ENCODE peak calls at places on chromosomes 6 and 20, in seven cellular contexts. One of them, this sample, is unnamed.

GRCh38 chr20:24164360-24164759 is 175.8 kb upstream of the GGTLC1 start:
- DNase-seq in GOT3: no peak
- DNase-seq in GM23338: peak; percentile 67
- DNase-seq in NCI-H2081: no peak
- DNase-seq in NCI-H345: no peak
- DNase-seq in ELR: peak; percentile 11
- DNase-seq in activated gamma-delta T cell treated with Interleukin-2 at 50 U/mL for 16 hours: peak; percentile 40
- DNase-seq in this sample: no peak

GRCh38 chr6:44146685-44147084 is 11.9 kb upstream of the CAPN11 start:
- DNase-seq in activated gamma-delta T cell treated with Interleukin-2 at 50 U/mL for 16 hours: no peak
- DNase-seq in ELR: no peak
- DNase-seq in GOT3: no peak
- DNase-seq in NCI-H345: no peak
- DNase-seq in NCI-H2081: no peak
- DNase-seq in GM23338: no peak
- DNase-seq in this sample: no peak

GRCh38 chr20:58139849-58140786 is 88.3 kb downstream of the ANKRD60 start:
- DNase-seq in ELR: no peak
- DNase-seq in GM23338: no peak
- DNase-seq in GOT3: no peak
- DNase-seq in NCI-H2081: no peak
- DNase-seq in NCI-H345: no peak
- DNase-seq in activated gamma-delta T cell treated with Interleukin-2 at 50 U/mL for 16 hours: no peak
- DNase-seq in this sample: no peak

GRCh38 chr6:157592566-157592965 is 211.6 kb downstream of the ZDHHC14 start:
- DNase-seq in NCI-H2081: no peak
- DNase-seq in GOT3: no peak
- DNase-seq in NCI-H345: no peak
- DNase-seq in GM23338: peak; percentile 22
- DNase-seq in ELR: no peak
- DNase-seq in activated gamma-delta T cell treated with Interleukin-2 at 50 U/mL for 16 hours: no peak
- DNase-seq in this sample: peak; percentile 20

GRCh38 chr20:58711266-58712051 is 18.9 kb downstream of the NPEPL1 start:
- DNase-seq in ELR: no peak
- DNase-seq in GOT3: no peak
- DNase-seq in NCI-H2081: no peak
- DNase-seq in NCI-H345: no peak
- DNase-seq in GM23338: no peak
- DNase-seq in activated gamma-delta T cell treated with Interleukin-2 at 50 U/mL for 16 hours: no peak
- DNase-seq in this sample: no peak

GRCh38 chr6:53043626-53044025 is 21.6 kb upstream of the FBXO9 start:
- DNase-seq in NCI-H345: no peak
- DNase-seq in NCI-H2081: no peak
- DNase-seq in GOT3: no peak
- DNase-seq in activated gamma-delta T cell treated with Interleukin-2 at 50 U/mL for 16 hours: no peak
- DNase-seq in ELR: peak; percentile 77
- DNase-seq in GM23338: peak; percentile 26
- DNase-seq in this sample: no peak

GRCh38 chr20:1881240-1881835 is 13.9 kb upstream of the SIRPA start:
- DNase-seq in NCI-H2081: no peak
- DNase-seq in NCI-H345: no peak
- DNase-seq in activated gamma-delta T cell treated with Interleukin-2 at 50 U/mL for 16 hours: no peak
- DNase-seq in ELR: no peak
- DNase-seq in GOT3: no peak
- DNase-seq in GM23338: no peak
- DNase-seq in this sample: no peak

GRCh38 chr6:152002306-152002705 is 194.8 kb downstream of the ESR1 start:
- DNase-seq in NCI-H2081: no peak
- DNase-seq in GM23338: no peak
- DNase-seq in NCI-H345: no peak
- DNase-seq in GOT3: no peak
- DNase-seq in ELR: no peak
- DNase-seq in activated gamma-delta T cell treated with Interleukin-2 at 50 U/mL for 16 hours: no peak
- DNase-seq in this sample: no peak

GRCh38 chr6:50145125-50145524 is 95.4 kb upstream of the DEFB112 start:
- DNase-seq in NCI-H345: no peak
- DNase-seq in activated gamma-delta T cell treated with Interleukin-2 at 50 U/mL for 16 hours: no peak
- DNase-seq in GM23338: peak; percentile 31
- DNase-seq in ELR: peak; percentile 19
- DNase-seq in GOT3: no peak
- DNase-seq in NCI-H2081: no peak
- DNase-seq in this sample: peak; percentile 40

GRCh38 chr6:24924956-24925355 is 10.8 kb downstream of the RIPOR2 start:
- DNase-seq in GM23338: no peak
- DNase-seq in NCI-H2081: no peak
- DNase-seq in ELR: no peak
- DNase-seq in activated gamma-delta T cell treated with Interleukin-2 at 50 U/mL for 16 hours: no peak
- DNase-seq in NCI-H345: no peak
- DNase-seq in GOT3: no peak
- DNase-seq in this sample: peak; percentile 27

GRCh38 chr6:14807130-14807529 is 438.7 kb upstream of the JARID2 start:
- DNase-seq in NCI-H345: no peak
- DNase-seq in GM23338: no peak
- DNase-seq in activated gamma-delta T cell treated with Interleukin-2 at 50 U/mL for 16 hours: no peak
- DNase-seq in NCI-H2081: no peak
- DNase-seq in GOT3: no peak
- DNase-seq in ELR: no peak
- DNase-seq in this sample: no peak

GRCh38 chr6:158314737-158315136 is 2.5 kb downstream of the TULP4 start:
- DNase-seq in ELR: no peak
- DNase-seq in GM23338: no peak
- DNase-seq in GOT3: no peak
- DNase-seq in NCI-H2081: no peak
- DNase-seq in activated gamma-delta T cell treated with Interleukin-2 at 50 U/mL for 16 hours: no peak
- DNase-seq in NCI-H345: no peak
- DNase-seq in this sample: no peak

GRCh38 chr20:61821698-61822097 is 244.0 kb downstream of the TAF4 start:
- DNase-seq in ELR: no peak
- DNase-seq in GOT3: no peak
- DNase-seq in NCI-H2081: no peak
- DNase-seq in activated gamma-delta T cell treated with Interleukin-2 at 50 U/mL for 16 hours: no peak
- DNase-seq in NCI-H345: no peak
- DNase-seq in GM23338: no peak
- DNase-seq in this sample: no peak

GRCh38 chr6:42452171-42453026 is 673 bp upstream of the TRERF1 start:
- DNase-seq in NCI-H2081: peak; percentile 88
- DNase-seq in ELR: peak; percentile 88
- DNase-seq in NCI-H345: peak; percentile 68
- DNase-seq in GM23338: no peak
- DNase-seq in GOT3: no peak
- DNase-seq in activated gamma-delta T cell treated with Interleukin-2 at 50 U/mL for 16 hours: peak; percentile 30
- DNase-seq in this sample: peak; percentile 98

GRCh38 chr6:105573556-105573955 is 170.7 kb upstream of the PREP start:
- DNase-seq in NCI-H345: no peak
- DNase-seq in GOT3: no peak
- DNase-seq in activated gamma-delta T cell treated with Interleukin-2 at 50 U/mL for 16 hours: no peak
- DNase-seq in GM23338: no peak
- DNase-seq in NCI-H2081: no peak
- DNase-seq in ELR: peak; percentile 45
- DNase-seq in this sample: no peak

This sample was measured in NCI-H69.